ENCODE peak calls at places on chromosomes 7 and 10, in nine cellular contexts. G is activated T-cell treated with anti-CD3 and anti-CD28 coated beads for 4 hours; B is EL; M is A549; A is kidney tubule cell; T is AG10803; O is neural progenitor cell; F is GM03348; R is CD8-positive, alpha-beta T cell. Q is an unnamed sample.

GRCh38 chr10:34206078-34206477 is 609.0 kb downstream of the PARD3 start:
- DNase-seq in F (no peak), G (no peak), B (no peak), O (no peak), M (peak; percentile 9), T (no peak), R (no peak), A (no peak), Q (no peak)

GRCh38 chr10:73263948-73264347 is 11.5 kb upstream of the MRPS16 start:
- DNase-seq in O (no peak), B (peak; percentile 70), M (peak; percentile 41), T (peak; percentile 34), R (no peak), F (peak; percentile 35), A (peak; percentile 68), G (no peak), Q (peak; percentile 26)

GRCh38 chr10:60048146-60048545 is 141.8 kb upstream of the CCDC6 start:
- DNase-seq in M (peak; percentile 29), T (peak; percentile 45), B (peak; percentile 17), O (peak; percentile 80), R (no peak), F (peak; percentile 43), G (no peak), A (peak; percentile 61), Q (peak; percentile 42)

GRCh38 chr7:2681954-2682799 is 5.8 kb upstream of the AMZ1 start:
- DNase-seq in T (no peak), A (no peak), B (no peak), F (no peak), R (no peak), M (no peak), O (no peak), G (no peak), Q (no peak)

GRCh38 chr7:105198223-105198622 is 184.2 kb downstream of the KMT2E start:
- DNase-seq in M (peak; percentile 25), B (peak; percentile 86), T (peak; percentile 92), O (peak; percentile 15), G (no peak), A (peak; percentile 71), R (no peak), F (peak; percentile 72), Q (peak; percentile 3)

GRCh38 chr10:72016608-72017310 is 52.6 kb downstream of the CHST3 start:
- DNase-seq in G (no peak), F (no peak), T (no peak), O (no peak), A (no peak), M (no peak), R (no peak), B (no peak), Q (no peak)

GRCh38 chr10:58157076-58157766 is 110.5 kb downstream of the IPMK start:
- DNase-seq in M (peak; percentile 47), O (no peak), B (peak; percentile 96), R (no peak), T (peak; percentile 100), F (peak; percentile 84), G (no peak), A (peak; percentile 31), Q (peak; percentile 99)

GRCh38 chr10:88232978-88233537 is 350.1 kb downstream of the RNLS start:
- DNase-seq in O (peak; percentile 60), B (no peak), M (no peak), F (no peak), G (no peak), R (no peak), A (no peak), T (no peak), Q (no peak)

GRCh38 chr7:70808876-70809275 is 323.1 kb upstream of the GALNT17 start:
- DNase-seq in F (no peak), M (no peak), R (no peak), G (no peak), T (no peak), A (no peak), B (no peak), O (no peak), Q (no peak)

GRCh38 chr10:124063736-124064135 is 29.7 kb downstream of the CHST15 start:
- DNase-seq in M (peak; percentile 45), A (peak; percentile 57), R (no peak), O (no peak), B (peak; percentile 75), T (peak; percentile 79), G (no peak), F (no peak), Q (peak; percentile 49)

GRCh38 chr7:39507866-39508551 is 58.2 kb upstream of the YAE1 start:
- DNase-seq in O (no peak), A (peak; percentile 30), F (no peak), M (no peak), R (no peak), T (no peak), B (no peak), G (no peak), Q (no peak)

Q was measured in A172.